ENCODE peak calls at places on chromosomes 11 and 22, in seven cellular contexts. D is WTC11; G is glutamatergic neuron; N is dorsolateral prefrontal cortex; A is GM12878; Z is glomerular endothelial cell; E is CD8-positive, alpha-beta memory T cell. T is an unnamed sample.

GRCh38 chr11:47056261-47056915 is 119.8 kb downstream of the CSTPP1 start:
- DNase-seq in N (no peak), G (no peak), E (no peak), Z (no peak), A (no peak), D (no peak), T (no peak)

GRCh38 chr11:92224394-92225205 is at the start of gene FAT3:
- DNase-seq in E (no peak), G (peak), D (peak), Z (no peak), A (no peak), N (peak), T (no peak)

GRCh38 chr11:8773916-8774537 is 91.4 kb downstream of the RPL27A start:
- DNase-seq in A (no peak), Z (no peak), G (no peak), D (no peak), E (no peak), N (no peak), T (no peak)

GRCh38 chr22:30830907-30831306 is 136.2 kb downstream of the OSBP2 start:
- DNase-seq in D (no peak), A (no peak), E (no peak), Z (peak), N (no peak), G (no peak), T (peak)

GRCh38 chr22:20116951-20117645 is at the start of gene TRMT2A:
- DNase-seq in E (peak), D (peak), Z (peak), G (peak), N (peak), A (peak), T (peak)

GRCh38 chr11:18203723-18204122 is 31.1 kb downstream of the MRGPRX4 start:
- DNase-seq in A (no peak), Z (no peak), N (no peak), E (no peak), D (peak), G (peak), T (no peak)

GRCh38 chr22:29078036-29078868 is 5.4 kb downstream of the KREMEN1 start:
- DNase-seq in N (no peak), A (no peak), Z (no peak), G (no peak), E (no peak), D (no peak), T (no peak)

GRCh38 chr11:369336-370018 is at the start of gene B4GALNT4:
- DNase-seq in A (no peak), E (no peak), D (peak), Z (no peak), N (peak), G (peak), T (no peak)

GRCh38 chr11:77668760-77669159 is 31.2 kb upstream of the CLNS1A start:
- DNase-seq in D (no peak), E (no peak), N (no peak), A (no peak), G (no peak), Z (no peak), T (no peak)

GRCh38 chr11:100681064-100681502 is 6.0 kb upstream of the ARHGAP42 start:
- DNase-seq in D (peak), A (peak), Z (no peak), G (peak), N (no peak), E (no peak), T (no peak)

GRCh38 chr22:36853407-36854099 is 7.3 kb upstream of the NCF4 start:
- DNase-seq in D (peak), A (no peak), Z (no peak), N (peak), G (peak), E (peak), T (no peak)

GRCh38 chr11:3810446-3810845 is 2.1 kb downstream of the PGAP2 start:
- DNase-seq in Z (no peak), G (no peak), A (no peak), E (no peak), D (no peak), N (no peak), T (no peak)

GRCh38 chr11:117771197-117771596 is 25.8 kb downstream of the DSCAML1 start:
- DNase-seq in E (no peak), G (no peak), N (no peak), A (no peak), Z (no peak), D (no peak), T (no peak)

GRCh38 chr11:7672960-7673723 is at the start of gene CYB5R2:
- DNase-seq in N (no peak), G (no peak), Z (no peak), A (no peak), E (no peak), D (peak), T (peak)

GRCh38 chr22:45968751-45969413 is 8.1 kb downstream of the WNT7B start:
- DNase-seq in D (no peak), G (no peak), Z (no peak), A (no peak), E (no peak), N (no peak), T (no peak)

GRCh38 chr11:121450424-121450823 is 1.7 kb upstream of the SORL1 start:
- DNase-seq in A (no peak), E (no peak), G (no peak), D (no peak), N (no peak), Z (no peak), T (no peak)

GRCh38 chr22:19979712-19980493 is 36.7 kb downstream of the ARVCF start:
- DNase-seq in E (no peak), N (no peak), D (no peak), G (no peak), A (no peak), Z (no peak), T (no peak)

GRCh38 chr11:107583629-107584195 is 7.2 kb upstream of the ELMOD1 start:
- DNase-seq in G (no peak), D (no peak), Z (no peak), A (no peak), N (no peak), E (no peak), T (no peak)

GRCh38 chr11:72930011-72930410 is 115.8 kb downstream of the ATG16L2 start:
- DNase-seq in G (no peak), N (no peak), Z (no peak), D (no peak), A (no peak), E (no peak), T (no peak)

GRCh38 chr11:35138606-35138948 is 394 bp upstream of the CD44 start:
- DNase-seq in D (peak), N (no peak), Z (no peak), E (no peak), G (no peak), A (no peak), T (no peak)

GRCh38 chr11:61023086-61024035 is 51.9 kb downstream of the CD6 start:
- DNase-seq in D (no peak), G (no peak), E (peak), N (no peak), A (no peak), Z (no peak), T (no peak)

GRCh38 chr11:45156201-45156600 is 9.8 kb downstream of the PRDM11 start:
- DNase-seq in D (no peak), G (no peak), E (no peak), N (no peak), Z (no peak), A (no peak), T (peak)

GRCh38 chr11:33542921-33543320 is 157.7 kb downstream of the C11orf91 start:
- DNase-seq in A (no peak), E (peak), G (peak), N (peak), D (peak), Z (no peak), T (no peak)